ENCODE peak calls at places on chromosomes 2 and 18, in four cellular contexts. Y is adrenal gland, C is stomach, O is breast epithelium. V is an unnamed sample.
A peak's percentile ranks its signal among the peaks of the same experiment; 100 is the strongest.

GRCh38 chr2:53829669-53830290 is 30.0 kb downstream of the GPR75 start:
- DNase-seq in O (no peak), Y (no peak), C (no peak), V (peak; percentile 43)

GRCh38 chr2:19731515-19731914 is 170.3 kb downstream of the TTC32 start:
- DNase-seq in Y (no peak), O (no peak), C (no peak), V (no peak)

GRCh38 chr18:47115205-47115604 is 35.1 kb downstream of the HDHD2 start:
- DNase-seq in O (no peak), C (no peak), Y (no peak), V (no peak)

GRCh38 chr2:76599732-76600368 is 889.1 kb upstream of the GCFC2 start:
- DNase-seq in C (peak; percentile 60), Y (peak; percentile 76), O (no peak), V (peak; percentile 18)

GRCh38 chr2:39508243-39508642 is 71.2 kb upstream of the MAP4K3 start:
- DNase-seq in C (no peak), Y (no peak), O (no peak), V (no peak)

GRCh38 chr2:190136259-190136658 is 73.7 kb upstream of the MSTN start:
- DNase-seq in C (no peak), Y (no peak), O (no peak), V (no peak)

GRCh38 chr2:100941646-100942240 is 60.3 kb upstream of the RPL31 start:
- DNase-seq in Y (peak; percentile 22), C (no peak), O (peak; percentile 22), V (no peak)

GRCh38 chr18:13823707-13824395 is at the start of gene MC5R:
- DNase-seq in Y (peak; percentile 73), O (no peak), C (peak; percentile 72), V (no peak)

GRCh38 chr2:105712166-105712915 is 32.4 kb upstream of the NCK2 start:
- DNase-seq in Y (no peak), C (no peak), O (no peak), V (no peak)

GRCh38 chr18:59057969-59058368 is 81.7 kb upstream of the SEC11C start:
- DNase-seq in O (no peak), C (no peak), Y (no peak), V (no peak)

GRCh38 chr2:33071591-33071990 is 124.8 kb downstream of the LTBP1 start:
- DNase-seq in O (no peak), Y (no peak), C (no peak), V (no peak)

GRCh38 chr2:103773884-103774283 is 1012.1 kb downstream of the TMEM182 start:
- DNase-seq in Y (no peak), C (no peak), O (no peak), V (no peak)

GRCh38 chr2:160505236-160505635 is 11.6 kb upstream of the RBMS1 start:
- DNase-seq in Y (no peak), C (no peak), O (no peak), V (peak; percentile 29)

GRCh38 chr2:105338020-105338385 is 663 bp downstream of the C2orf49 start:
- DNase-seq in O (no peak), C (no peak), Y (no peak), V (no peak)

GRCh38 chr18:78913830-78914585 is 65.6 kb upstream of the SALL3 start:
- DNase-seq in Y (no peak), C (no peak), O (no peak), V (no peak)

GRCh38 chr18:13232971-13233565 is 14.5 kb downstream of the LDLRAD4 start:
- DNase-seq in O (no peak), Y (no peak), C (no peak), V (no peak)

GRCh38 chr18:26574958-26575864 is 26.9 kb upstream of the KCTD1 start:
- DNase-seq in O (peak; percentile 60), Y (peak; percentile 58), C (peak; percentile 55), V (peak; percentile 23)

GRCh38 chr2:53632714-53633113 is 134.9 kb upstream of the CHAC2 start:
- DNase-seq in C (no peak), Y (no peak), O (no peak), V (no peak)

GRCh38 chr2:113098061-113098460 is 29.3 kb upstream of the IL1RN start:
- DNase-seq in C (no peak), O (no peak), Y (no peak), V (no peak)

GRCh38 chr2:207833265-207833751 is 63.6 kb upstream of the FZD5 start:
- DNase-seq in O (no peak), C (no peak), Y (peak; percentile 20), V (no peak)

GRCh38 chr2:66252002-66252545 is 182.9 kb upstream of the MEIS1 start:
- DNase-seq in C (no peak), O (no peak), Y (no peak), V (no peak)

GRCh38 chr2:9752441-9753275 is 90.6 kb upstream of the TAF1B start:
- DNase-seq in Y (no peak), C (no peak), O (no peak), V (no peak)

GRCh38 chr2:36468463-36469266 is 113.1 kb downstream of the CRIM1 start:
- DNase-seq in Y (no peak), O (no peak), C (no peak), V (peak; percentile 51)

GRCh38 chr18:26405190-26405781 is 143.1 kb downstream of the KCTD1 start:
- DNase-seq in C (peak; percentile 48), O (no peak), Y (peak; percentile 64), V (no peak)

GRCh38 chr18:74945774-74946545 is 263.0 kb downstream of the PTGR3 start:
- DNase-seq in C (no peak), Y (no peak), O (no peak), V (no peak)

GRCh38 chr2:231388725-231389346 is 6.7 kb upstream of the B3GNT7 start:
- DNase-seq in C (no peak), O (no peak), Y (no peak), V (no peak)

GRCh38 chr2:46803551-46803885 is 112.1 kb downstream of the MCFD2 start:
- DNase-seq in C (no peak), Y (no peak), O (no peak), V (no peak)

GRCh38 chr2:106108351-106108750 is 85.8 kb downstream of the UXS1 start:
- DNase-seq in Y (peak; percentile 26), O (no peak), C (no peak), V (no peak)

GRCh38 chr2:165576409-165576808 is 106.9 kb downstream of the CSRNP3 start:
- DNase-seq in C (no peak), O (no peak), Y (no peak), V (no peak)

GRCh38 chr18:56233595-56233994 is 404.8 kb downstream of the TXNL1 start:
- DNase-seq in O (no peak), C (no peak), Y (peak; percentile 69), V (no peak)

GRCh38 chr2:218858671-218859555 is 692 bp upstream of the WNT6 start:
- DNase-seq in Y (no peak), C (no peak), O (no peak), V (no peak)
- H3K4me3 ChIP-seq in Y (no peak overlapping the region), C (peak overlapping the region; percentile 51), O (peak overlapping the region; percentile 81), V (no peak overlapping the region)

GRCh38 chr2:60508307-60508706 is 45.1 kb downstream of the BCL11A start:
- DNase-seq in Y (no peak), C (no peak), O (no peak), V (no peak)
- H3K27ac ChIP-seq in Y (no peak overlapping the region), C (no peak overlapping the region), O (no peak overlapping the region), V (no peak overlapping the region)

GRCh38 chr2:200305797-200306718 is at the start of gene SPATS2L:
- DNase-seq in O (peak; percentile 65), C (peak; percentile 69), Y (peak; percentile 58), V (peak; percentile 71)
- TF ChIP-seq POLR2A in O (no peak), C (no peak), Y (no peak), V (peak; percentile 84)

GRCh38 chr2:209993968-209994367 is 8.5 kb upstream of the RPE start:
- DNase-seq in Y (no peak), C (no peak), O (no peak), V (no peak)

GRCh38 chr2:209988010-209988409 is 14.4 kb upstream of the RPE start:
- DNase-seq in O (no peak), Y (no peak), C (no peak), V (no peak)

GRCh38 chr2:209986405-209986804 is 16.0 kb upstream of the RPE start:
- DNase-seq in Y (no peak), O (no peak), C (no peak), V (no peak)

GRCh38 chr2:209985879-209986278 is 16.6 kb upstream of the RPE start:
- DNase-seq in Y (no peak), O (no peak), C (no peak), V (no peak)

DNA sequence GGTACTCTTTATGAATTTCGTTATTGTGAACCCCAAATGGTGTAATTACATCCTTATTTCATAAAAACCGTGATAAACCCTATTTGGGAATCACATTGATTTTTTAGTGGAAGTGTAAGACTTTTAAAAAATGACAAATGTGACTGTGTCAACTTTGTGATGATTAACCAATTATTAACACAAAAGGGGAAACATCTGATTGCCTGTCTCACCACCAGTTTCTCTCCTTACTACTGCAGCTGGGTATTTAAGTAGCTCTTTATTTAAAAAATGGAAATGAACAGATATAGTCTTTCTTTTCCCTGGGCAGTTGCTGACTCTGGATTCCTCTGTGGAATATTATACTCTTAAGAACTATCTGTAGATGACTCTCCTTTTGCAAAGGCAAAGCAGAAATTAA is 11.6 kb upstream of the RPE start:
- DNase-seq in C (no peak), Y (no peak), O (no peak), V (no peak)
- H3K4me3 ChIP-seq in C (no peak overlapping the region), Y (no peak overlapping the region), O (no peak overlapping the region), V (no peak overlapping the region)

V was measured in gastrocnemius medialis.